ENCODE peak calls at places on chromosomes 13 and 19, in six cellular contexts. J is aorta, V is coronary artery, G is PC-9, K is thoracic aorta, T is BE2C. P is an unnamed sample.

GRCh38 chr13:41691276-41691675 is 233.9 kb downstream of the RGCC start:
- DNase-seq in K (no peak), J (no peak), T (no peak), V (no peak), G (no peak), P (no peak)

GRCh38 chr13:106152047-106152446 is 383.4 kb downstream of the EFNB2 start:
- DNase-seq in V (no peak), G (peak; percentile 64), K (no peak), T (no peak), J (no peak), P (no peak)

GRCh38 chr19:48513289-48514122 is 1.9 kb upstream of the LMTK3 start:
- DNase-seq in T (peak; percentile 81), K (no peak), G (peak; percentile 68), V (no peak), J (no peak), P (peak; percentile 84)

GRCh38 chr13:100671389-100672182 is 3.0 kb downstream of the TMTC4 start:
- DNase-seq in G (no peak), K (no peak), V (no peak), T (no peak), J (no peak), P (no peak)

GRCh38 chr13:45537506-45537905 is 72.8 kb downstream of the COG3 start:
- DNase-seq in J (no peak), G (no peak), T (no peak), V (no peak), K (no peak), P (no peak)

GRCh38 chr13:93875527-93875926 is 604.0 kb downstream of the DCT start:
- DNase-seq in T (no peak), V (no peak), G (no peak), K (no peak), J (no peak), P (no peak)

GRCh38 chr13:112980441-112980840 is 11.4 kb downstream of the MCF2L start:
- DNase-seq in K (no peak), V (no peak), T (peak; percentile 51), J (no peak), G (no peak), P (no peak)

GRCh38 chr19:10878253-10878652 is 6.9 kb downstream of the CARM1 start:
- DNase-seq in K (no peak), T (no peak), J (no peak), V (no peak), G (no peak), P (no peak)

GRCh38 chr13:65553328-65553727 is 1676.8 kb downstream of the PCDH9 start:
- DNase-seq in V (no peak), T (no peak), G (no peak), J (no peak), K (no peak), P (no peak)

GRCh38 chr13:45807520-45808099 is 43.9 kb downstream of the SIAH3 start:
- DNase-seq in V (peak; percentile 3), T (peak; percentile 52), G (peak; percentile 56), K (no peak), J (no peak), P (no peak)

GRCh38 chr19:7333198-7334118 is 15.3 kb upstream of the ARHGEF18 start:
- DNase-seq in K (no peak), G (no peak), T (no peak), V (no peak), J (no peak), P (no peak)

GRCh38 chr13:24381539-24382265 is 72.3 kb downstream of the C1QTNF9 start:
- DNase-seq in V (no peak), T (no peak), K (no peak), J (no peak), G (no peak), P (no peak)

GRCh38 chr19:39306075-39306474 is 9.9 kb downstream of the IFNL1 start:
- DNase-seq in T (no peak), J (no peak), G (no peak), V (no peak), K (no peak), P (no peak)

GRCh38 chr19:39310558-39311311 is 9.9 kb downstream of the LRFN1 start:
- DNase-seq in G (no peak), V (no peak), J (no peak), K (no peak), T (no peak), P (peak; percentile 17)

GRCh38 chr19:39308531-39309304 is 11.9 kb downstream of the LRFN1 start:
- DNase-seq in G (no peak), J (peak; percentile 16), T (no peak), K (no peak), V (no peak), P (no peak)

GRCh38 chr19:39307233-39307821 is 11.1 kb downstream of the IFNL1 start:
- DNase-seq in T (no peak), V (no peak), J (peak; percentile 42), K (no peak), G (no peak), P (peak; percentile 83)

DNA sequence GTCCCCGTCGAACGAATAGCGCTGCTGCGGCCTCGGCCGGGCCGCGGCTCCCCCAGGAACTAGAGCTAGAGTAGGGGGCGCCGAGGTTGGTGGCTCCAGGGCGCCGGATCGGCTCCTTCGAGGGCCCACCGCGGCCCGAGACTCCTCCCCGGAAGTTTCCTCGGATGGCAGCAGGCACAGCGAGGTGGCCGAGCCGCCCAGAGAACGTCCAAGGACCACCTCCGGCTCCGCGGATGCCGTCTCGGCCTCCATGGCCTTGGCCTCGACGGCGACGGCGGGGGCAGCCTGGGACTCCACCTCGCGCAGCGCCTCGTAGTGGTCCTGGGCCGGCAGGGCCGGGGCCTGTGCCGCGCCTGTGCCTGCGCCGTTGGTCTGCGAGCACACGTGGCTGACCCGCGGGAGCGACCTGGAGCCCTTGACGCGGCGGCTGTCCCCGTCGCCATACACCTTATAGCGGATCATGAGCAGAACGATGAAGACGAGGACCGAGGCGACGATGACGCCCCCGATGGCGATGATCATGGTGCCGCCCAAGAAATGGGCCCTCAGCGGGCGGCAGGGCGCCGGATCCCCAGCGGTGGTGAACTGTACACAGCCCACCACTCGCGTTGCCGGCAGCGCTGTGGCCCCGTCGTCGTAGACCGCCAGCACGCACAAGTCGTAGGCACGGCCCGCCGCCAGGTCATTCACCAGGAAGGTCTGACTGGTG is 11.8 kb downstream of the IFNL1 start:
- DNase-seq in T (no peak), V (no peak), K (no peak), G (no peak), J (peak; percentile 40), P (peak; percentile 79)
- H3K4me3 ChIP-seq in T (no peak overlapping the region), V (peak overlapping the region; percentile 47), K (no peak overlapping the region), G (no peak overlapping the region), J (no peak overlapping the region), P (peak overlapping the region; percentile 13)

DNA sequence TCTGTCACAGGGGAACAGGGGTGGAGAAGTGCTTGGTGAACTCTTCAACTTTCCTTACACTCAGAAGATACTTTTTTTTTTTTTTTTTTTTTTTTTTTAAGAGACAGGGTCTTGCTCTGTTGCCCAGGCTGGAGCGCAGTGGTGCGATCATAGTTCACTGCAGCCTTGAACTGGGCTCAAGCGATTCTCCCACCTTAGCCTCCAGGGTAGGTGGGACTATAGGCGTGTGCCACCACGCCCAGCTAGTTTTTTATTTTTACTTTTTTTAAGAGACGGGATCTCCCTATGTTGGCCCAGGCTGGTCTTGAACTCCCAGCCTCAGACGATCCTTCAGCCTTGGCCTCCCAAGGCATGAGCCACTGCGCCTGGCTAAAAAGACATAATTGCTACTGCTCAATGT is 11.5 kb downstream of the CEBPG start:
- DNase-seq in V (no peak), G (no peak), J (no peak), K (no peak), T (no peak), P (no peak)
- H3K4me3 ChIP-seq in V (no peak overlapping the region), G (no peak overlapping the region), J (no peak overlapping the region), K (no peak overlapping the region), T (no peak overlapping the region), P (no peak overlapping the region)

GRCh38 chr13:97429681-97430081 is 4.3 kb upstream of the RAP2A start:
- DNase-seq in J (no peak), V (no peak), T (no peak), K (no peak), G (no peak), P (no peak)

GRCh38 chr13:97430296-97430695 is 3.7 kb upstream of the RAP2A start:
- DNase-seq in J (no peak), G (no peak), K (no peak), T (no peak), V (no peak), P (no peak)

GRCh38 chr13:97432232-97432916 is 1.6 kb upstream of the RAP2A start:
- DNase-seq in T (no peak), G (no peak), K (no peak), V (no peak), J (no peak), P (no peak)

GRCh38 chr13:97432917-97433726 is 847 bp upstream of the RAP2A start:
- DNase-seq in J (peak; percentile 99), G (peak; percentile 100), V (peak; percentile 100), T (peak; percentile 98), K (peak; percentile 96), P (peak; percentile 99)

GRCh38 chr13:97431365-97431764 is 2.6 kb upstream of the RAP2A start:
- DNase-seq in V (no peak), K (no peak), T (no peak), G (no peak), J (no peak), P (no peak)
- H3K4me3 ChIP-seq in V (no peak overlapping the region), K (no peak overlapping the region), T (peak overlapping the region; percentile 74), G (peak overlapping the region; percentile 100), J (no peak overlapping the region), P (no peak overlapping the region)

GRCh38 chr19:1455002-1455335 is 5.0 kb downstream of the APC2 start:
- DNase-seq in V (no peak), J (no peak), G (peak; percentile 64), T (no peak), K (no peak), P (no peak)
- H3K4me3 ChIP-seq in V (no peak overlapping the region), J (no peak overlapping the region), G (peak overlapping the region; percentile 50), T (no peak overlapping the region), K (no peak overlapping the region), P (no peak overlapping the region)

DNA sequence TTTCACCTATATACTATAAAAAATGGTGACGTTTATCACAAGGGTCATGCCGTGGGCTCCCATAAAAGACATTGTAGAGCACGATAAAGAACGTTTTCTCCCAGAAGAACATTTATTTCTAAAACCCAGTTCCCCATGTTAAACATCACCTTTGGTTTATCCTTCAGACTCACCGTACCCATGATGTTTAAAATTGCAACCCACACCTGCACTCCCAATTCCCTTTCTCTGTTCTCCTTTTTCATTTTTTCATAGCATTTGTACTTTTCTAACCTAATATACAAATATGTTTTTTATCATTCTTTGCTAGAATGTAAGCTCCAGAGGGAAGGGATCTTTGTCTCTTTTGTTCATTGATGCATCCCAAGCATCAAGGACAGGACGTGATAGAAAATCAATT is 2.0 kb downstream of the RCBTB2 start:
- DNase-seq in T (no peak), V (no peak), G (no peak), K (no peak), J (no peak), P (no peak)
- H3K4me3 ChIP-seq in T (no peak overlapping the region), V (no peak overlapping the region), G (no peak overlapping the region), K (no peak overlapping the region), J (no peak overlapping the region), P (no peak overlapping the region)

P was measured in left lung.